ENCODE peak calls at places on chromosomes 5 and 9, in five cellular contexts. One of them, this sample, is unnamed.
A peak's percentile ranks its signal among the peaks of the same experiment; 100 is the strongest.

GRCh38 chr5:133389066-133389590 is 223.2 kb downstream of the FSTL4 start:
- DNase-seq in coronary artery: peak; percentile 31
- DNase-seq in lower leg skin: peak; percentile 28
- DNase-seq in endothelial cell of umbilical vein: no peak
- DNase-seq in mucosa of descending colon: no peak
- DNase-seq in this sample: no peak

GRCh38 chr5:80871541-80871961 is 88.6 kb upstream of the RASGRF2 start:
- DNase-seq in lower leg skin: no peak
- DNase-seq in mucosa of descending colon: no peak
- DNase-seq in coronary artery: no peak
- DNase-seq in endothelial cell of umbilical vein: no peak
- DNase-seq in this sample: no peak

GRCh38 chr9:76904661-76905457 is 1.1 kb downstream of the PRUNE2 start:
- DNase-seq in mucosa of descending colon: peak; percentile 75
- DNase-seq in endothelial cell of umbilical vein: no peak
- DNase-seq in coronary artery: no peak
- DNase-seq in lower leg skin: no peak
- DNase-seq in this sample: no peak

GRCh38 chr5:87347272-87347671 is 65.5 kb downstream of the CCNH start:
- DNase-seq in lower leg skin: no peak
- DNase-seq in coronary artery: no peak
- DNase-seq in mucosa of descending colon: no peak
- DNase-seq in endothelial cell of umbilical vein: no peak
- DNase-seq in this sample: no peak

GRCh38 chr9:83707518-83707767 is 315 bp downstream of the UBQLN1 start:
- DNase-seq in mucosa of descending colon: no peak
- DNase-seq in coronary artery: peak; percentile 92
- DNase-seq in endothelial cell of umbilical vein: peak; percentile 88
- DNase-seq in lower leg skin: peak; percentile 96
- DNase-seq in this sample: no peak

GRCh38 chr5:76716456-76717157 is 681 bp downstream of the F2R start:
- DNase-seq in mucosa of descending colon: peak; percentile 44
- DNase-seq in lower leg skin: no peak
- DNase-seq in coronary artery: no peak
- DNase-seq in endothelial cell of umbilical vein: peak; percentile 63
- DNase-seq in this sample: no peak

GRCh38 chr5:178940569-178941360 is at the start of gene ZNF454:
- DNase-seq in lower leg skin: peak; percentile 96
- DNase-seq in coronary artery: peak; percentile 91
- DNase-seq in mucosa of descending colon: peak; percentile 87
- DNase-seq in endothelial cell of umbilical vein: peak; percentile 35
- DNase-seq in this sample: peak; percentile 90

GRCh38 chr9:120925535-120926396 is 830 bp downstream of the TRAF1 start:
- DNase-seq in endothelial cell of umbilical vein: peak; percentile 62
- DNase-seq in coronary artery: peak; percentile 85
- DNase-seq in mucosa of descending colon: peak; percentile 28
- DNase-seq in lower leg skin: no peak
- DNase-seq in this sample: no peak

GRCh38 chr9:87678650-87679355 is 47.1 kb upstream of the CTSL start:
- DNase-seq in mucosa of descending colon: peak; percentile 67
- DNase-seq in coronary artery: peak; percentile 69
- DNase-seq in lower leg skin: peak; percentile 85
- DNase-seq in endothelial cell of umbilical vein: peak; percentile 57
- DNase-seq in this sample: peak; percentile 54

GRCh38 chr9:36101916-36102741 is 34.4 kb upstream of the GLIPR2 start:
- DNase-seq in lower leg skin: no peak
- DNase-seq in endothelial cell of umbilical vein: peak; percentile 88
- DNase-seq in mucosa of descending colon: peak; percentile 22
- DNase-seq in coronary artery: no peak
- DNase-seq in this sample: no peak

GRCh38 chr5:131426011-131426410 is 162.2 kb downstream of the CDC42SE2 start:
- DNase-seq in endothelial cell of umbilical vein: no peak
- DNase-seq in coronary artery: no peak
- DNase-seq in lower leg skin: no peak
- DNase-seq in mucosa of descending colon: no peak
- DNase-seq in this sample: no peak

GRCh38 chr5:110115485-110115884 is 425.8 kb downstream of the MAN2A1 start:
- DNase-seq in lower leg skin: no peak
- DNase-seq in coronary artery: no peak
- DNase-seq in mucosa of descending colon: no peak
- DNase-seq in endothelial cell of umbilical vein: no peak
- DNase-seq in this sample: no peak

GRCh38 chr5:102807878-102808502 is 52.9 kb downstream of the PAM start:
- DNase-seq in endothelial cell of umbilical vein: peak; percentile 14
- DNase-seq in lower leg skin: no peak
- DNase-seq in mucosa of descending colon: peak; percentile 10
- DNase-seq in coronary artery: no peak
- DNase-seq in this sample: no peak

GRCh38 chr5:9726931-9727330 is 96.8 kb upstream of the TAS2R1 start:
- DNase-seq in lower leg skin: no peak
- DNase-seq in coronary artery: no peak
- DNase-seq in endothelial cell of umbilical vein: no peak
- DNase-seq in mucosa of descending colon: no peak
- DNase-seq in this sample: no peak

GRCh38 chr5:134527961-134528424 is 2.5 kb downstream of the JADE2 start:
- DNase-seq in mucosa of descending colon: no peak
- DNase-seq in coronary artery: no peak
- DNase-seq in lower leg skin: no peak
- DNase-seq in endothelial cell of umbilical vein: no peak
- DNase-seq in this sample: no peak

GRCh38 chr9:127776195-127776918 is 2.1 kb downstream of the SH2D3C start:
- DNase-seq in lower leg skin: no peak
- DNase-seq in coronary artery: no peak
- DNase-seq in endothelial cell of umbilical vein: no peak
- DNase-seq in mucosa of descending colon: peak; percentile 64
- DNase-seq in this sample: peak; percentile 45

GRCh38 chr9:37290881-37291485 is 131.5 kb upstream of the GRHPR start:
- DNase-seq in lower leg skin: no peak
- DNase-seq in endothelial cell of umbilical vein: peak; percentile 70
- DNase-seq in mucosa of descending colon: no peak
- DNase-seq in coronary artery: no peak
- DNase-seq in this sample: no peak

GRCh38 chr9:77177894-77178794 is 810 bp downstream of the VPS13A start:
- DNase-seq in lower leg skin: peak; percentile 89
- DNase-seq in mucosa of descending colon: peak; percentile 53
- DNase-seq in endothelial cell of umbilical vein: peak; percentile 49
- DNase-seq in coronary artery: peak; percentile 81
- DNase-seq in this sample: peak; percentile 50

GRCh38 chr5:130963798-130964197 is 201.3 kb downstream of the HINT1 start:
- DNase-seq in mucosa of descending colon: no peak
- DNase-seq in coronary artery: no peak
- DNase-seq in lower leg skin: no peak
- DNase-seq in endothelial cell of umbilical vein: no peak
- DNase-seq in this sample: no peak

GRCh38 chr9:36548454-36548853 is 24.2 kb upstream of the MELK start:
- DNase-seq in lower leg skin: no peak
- DNase-seq in coronary artery: no peak
- DNase-seq in endothelial cell of umbilical vein: no peak
- DNase-seq in mucosa of descending colon: no peak
- DNase-seq in this sample: no peak

GRCh38 chr5:96388186-96388585 is 44.9 kb downstream of the PCSK1 start:
- DNase-seq in endothelial cell of umbilical vein: no peak
- DNase-seq in mucosa of descending colon: no peak
- DNase-seq in lower leg skin: no peak
- DNase-seq in coronary artery: no peak
- DNase-seq in this sample: no peak

GRCh38 chr5:32332971-32333370 is 20.2 kb upstream of the MTMR12 start:
- DNase-seq in endothelial cell of umbilical vein: no peak
- DNase-seq in coronary artery: no peak
- DNase-seq in mucosa of descending colon: no peak
- DNase-seq in lower leg skin: no peak
- DNase-seq in this sample: no peak

GRCh38 chr9:30676642-30677041 is 1707.8 kb upstream of the ACO1 start:
- DNase-seq in lower leg skin: no peak
- DNase-seq in mucosa of descending colon: no peak
- DNase-seq in endothelial cell of umbilical vein: no peak
- DNase-seq in coronary artery: no peak
- DNase-seq in this sample: no peak

GRCh38 chr9:3361115-3361514 is 164.7 kb downstream of the RFX3 start:
- DNase-seq in endothelial cell of umbilical vein: no peak
- DNase-seq in coronary artery: no peak
- DNase-seq in mucosa of descending colon: no peak
- DNase-seq in lower leg skin: no peak
- DNase-seq in this sample: no peak

GRCh38 chr5:175683921-175684320 is 26.1 kb downstream of the HRH2 start:
- DNase-seq in coronary artery: no peak
- DNase-seq in lower leg skin: no peak
- DNase-seq in mucosa of descending colon: no peak
- DNase-seq in endothelial cell of umbilical vein: no peak
- DNase-seq in this sample: no peak

GRCh38 chr9:69768716-69769115 is 8.9 kb upstream of the PTAR1 start:
- DNase-seq in endothelial cell of umbilical vein: no peak
- DNase-seq in lower leg skin: no peak
- DNase-seq in mucosa of descending colon: no peak
- DNase-seq in coronary artery: no peak
- DNase-seq in this sample: no peak

GRCh38 chr5:154197801-154198461 is 7.4 kb downstream of the GALNT10 start:
- DNase-seq in lower leg skin: no peak
- DNase-seq in mucosa of descending colon: no peak
- DNase-seq in endothelial cell of umbilical vein: peak; percentile 44
- DNase-seq in coronary artery: no peak
- DNase-seq in this sample: peak; percentile 79

GRCh38 chr9:129121483-129121882 is 10.3 kb downstream of the PTPA start:
- DNase-seq in lower leg skin: no peak
- DNase-seq in endothelial cell of umbilical vein: no peak
- DNase-seq in mucosa of descending colon: no peak
- DNase-seq in coronary artery: no peak
- DNase-seq in this sample: no peak

GRCh38 chr9:129008986-129009583 is 19.0 kb downstream of the SH3GLB2 start:
- DNase-seq in endothelial cell of umbilical vein: no peak
- DNase-seq in coronary artery: no peak
- DNase-seq in lower leg skin: no peak
- DNase-seq in mucosa of descending colon: no peak
- DNase-seq in this sample: no peak

GRCh38 chr5:181189363-181189961 is 15.5 kb downstream of the TRIM7 start:
- DNase-seq in endothelial cell of umbilical vein: peak; percentile 53
- DNase-seq in mucosa of descending colon: no peak
- DNase-seq in coronary artery: no peak
- DNase-seq in lower leg skin: no peak
- DNase-seq in this sample: no peak

GRCh38 chr9:129176786-129177442 is 1.1 kb downstream of the IER5L start:
- DNase-seq in endothelial cell of umbilical vein: peak; percentile 65
- DNase-seq in lower leg skin: no peak
- DNase-seq in mucosa of descending colon: no peak
- DNase-seq in coronary artery: peak; percentile 83
- DNase-seq in this sample: peak; percentile 47

GRCh38 chr9:123150708-123151503 is 117.4 kb downstream of the GPR21 start:
- DNase-seq in coronary artery: no peak
- DNase-seq in endothelial cell of umbilical vein: peak; percentile 89
- DNase-seq in lower leg skin: no peak
- DNase-seq in mucosa of descending colon: no peak
- DNase-seq in this sample: no peak

DNA sequence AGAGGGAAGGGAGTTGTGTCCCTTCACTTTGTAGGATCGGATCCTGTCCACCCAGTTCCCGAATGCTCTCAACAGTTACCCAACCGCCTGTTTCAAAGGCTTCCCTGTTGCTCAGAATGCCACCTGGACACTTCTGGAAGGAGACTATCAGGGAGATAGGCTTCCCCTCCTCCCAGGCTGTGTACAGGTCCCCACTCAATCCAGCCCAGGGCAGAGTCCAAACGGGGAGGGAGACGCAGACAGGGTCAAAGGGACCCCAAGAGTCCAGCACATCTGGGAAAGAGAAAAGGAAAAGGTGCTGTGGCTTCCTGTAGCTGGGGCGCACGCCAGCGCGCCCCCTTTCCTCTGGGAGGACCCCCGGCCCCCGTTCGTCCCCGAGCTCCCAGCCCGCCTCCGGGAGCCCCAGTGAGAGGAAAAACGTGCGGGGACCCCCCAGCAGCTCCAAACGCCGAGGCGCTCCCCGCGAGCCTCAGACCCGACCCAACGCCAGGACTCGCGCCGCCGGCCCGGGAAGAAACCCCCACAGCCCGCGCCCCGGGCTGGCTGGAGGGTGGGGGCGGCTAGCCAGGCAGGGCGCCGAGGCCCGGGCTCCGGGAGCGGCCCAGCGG is 640 bp downstream of the SURF4 start:
- DNase-seq in mucosa of descending colon: peak; percentile 64
- DNase-seq in endothelial cell of umbilical vein: peak; percentile 58
- DNase-seq in coronary artery: no peak
- DNase-seq in lower leg skin: no peak
- DNase-seq in this sample: peak; percentile 39
- TF ChIP-seq CTCF in mucosa of descending colon: no peak
- TF ChIP-seq CTCF in endothelial cell of umbilical vein: no peak
- TF ChIP-seq CTCF in coronary artery: no peak
- TF ChIP-seq CTCF in lower leg skin: no peak
- TF ChIP-seq CTCF in this sample: no peak

GRCh38 chr5:54742417-54742889 is 224.9 kb downstream of the SNX18 start:
- DNase-seq in lower leg skin: no peak
- DNase-seq in coronary artery: no peak
- DNase-seq in mucosa of descending colon: peak; percentile 61
- DNase-seq in endothelial cell of umbilical vein: peak; percentile 55
- DNase-seq in this sample: no peak
- TF ChIP-seq CTCF in lower leg skin: no peak
- TF ChIP-seq CTCF in coronary artery: no peak
- TF ChIP-seq CTCF in mucosa of descending colon: no peak
- TF ChIP-seq CTCF in endothelial cell of umbilical vein: no peak
- TF ChIP-seq CTCF in this sample: no peak

GRCh38 chr5:146296245-146296644 is 42.4 kb upstream of the POU4F3 start:
- DNase-seq in mucosa of descending colon: no peak
- DNase-seq in lower leg skin: no peak
- DNase-seq in coronary artery: no peak
- DNase-seq in endothelial cell of umbilical vein: no peak
- DNase-seq in this sample: no peak

GRCh38 chr5:146290318-146290717 is 48.3 kb upstream of the POU4F3 start:
- DNase-seq in endothelial cell of umbilical vein: no peak
- DNase-seq in mucosa of descending colon: no peak
- DNase-seq in lower leg skin: no peak
- DNase-seq in coronary artery: no peak
- DNase-seq in this sample: no peak

GRCh38 chr5:146291421-146292074 is 47.1 kb upstream of the POU4F3 start:
- DNase-seq in coronary artery: no peak
- DNase-seq in lower leg skin: no peak
- DNase-seq in endothelial cell of umbilical vein: peak; percentile 47
- DNase-seq in mucosa of descending colon: peak; percentile 6
- DNase-seq in this sample: no peak
- TF ChIP-seq CTCF in coronary artery: no peak
- TF ChIP-seq CTCF in lower leg skin: no peak
- TF ChIP-seq CTCF in endothelial cell of umbilical vein: peak; percentile 45
- TF ChIP-seq CTCF in mucosa of descending colon: no peak
- TF ChIP-seq CTCF in this sample: peak; percentile 8

DNA sequence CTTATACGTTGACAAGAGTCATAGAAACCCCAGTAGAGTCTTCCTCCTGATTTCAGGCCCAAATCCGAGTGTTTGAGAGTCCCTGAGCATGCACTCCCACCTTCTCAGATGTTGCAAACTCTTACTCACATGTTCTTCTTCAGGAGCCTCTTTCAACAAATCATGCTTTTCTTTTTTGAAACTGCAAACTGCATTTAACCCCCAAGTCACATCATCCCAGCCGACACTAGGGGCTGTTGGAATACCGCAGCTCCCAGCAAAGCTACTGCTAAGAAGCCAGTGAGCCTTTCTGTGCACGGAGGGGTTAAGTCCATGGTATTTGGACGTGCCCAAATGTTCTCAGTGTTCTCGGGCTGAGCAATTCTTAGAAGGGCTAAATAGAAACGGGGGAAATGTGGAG is 282.9 kb downstream of the NFIB start:
- DNase-seq in lower leg skin: no peak
- DNase-seq in endothelial cell of umbilical vein: peak; percentile 84
- DNase-seq in coronary artery: peak; percentile 77
- DNase-seq in mucosa of descending colon: no peak
- DNase-seq in this sample: no peak
- TF ChIP-seq CTCF in lower leg skin: no peak
- TF ChIP-seq CTCF in endothelial cell of umbilical vein: peak; percentile 22
- TF ChIP-seq CTCF in coronary artery: no peak
- TF ChIP-seq CTCF in mucosa of descending colon: no peak
- TF ChIP-seq CTCF in this sample: no peak